ENCODE peak calls at places on chromosomes 2 and 18, in eight cellular contexts. K is fibroblast of lung, S is PC-3, J is astrocyte, I is GM23248, Z is mammary epithelial cell, T is DND-41, N is MM.1S. D is an unnamed sample.

GRCh38 chr18:50695431-50696176 is 124.2 kb downstream of the MRO start:
- DNase-seq in K (no peak), S (no peak), J (no peak), I (no peak), Z (no peak), T (no peak), N (no peak), D (no peak)

GRCh38 chr2:69734040-69734611 is 7.8 kb upstream of the ANXA4 start:
- DNase-seq in K (no peak), S (no peak), J (no peak), I (no peak), Z (no peak), T (no peak), N (no peak), D (no peak)

GRCh38 chr2:225328192-225328591 is 71.3 kb upstream of the NYAP2 start:
- DNase-seq in K (peak; percentile 2), S (peak; percentile 51), J (peak; percentile 54), I (no peak), Z (no peak), T (no peak), N (no peak), D (peak; percentile 3)

GRCh38 chr18:28459587-28459986 is 282.7 kb upstream of the CDH2 start:
- DNase-seq in K (no peak), S (no peak), J (no peak), I (peak; percentile 15), Z (peak; percentile 11), T (no peak), N (no peak), D (no peak)

GRCh38 chr2:164205347-164205746 is 415.9 kb downstream of the GRB14 start:
- DNase-seq in K (peak; percentile 89), S (peak; percentile 66), J (peak; percentile 72), I (peak; percentile 73), Z (peak; percentile 46), T (no peak), N (peak; percentile 42), D (no peak)

GRCh38 chr18:9629709-9630108 is 15.3 kb upstream of the PPP4R1 start:
- DNase-seq in K (no peak), S (no peak), J (peak; percentile 49), I (peak; percentile 55), Z (no peak), T (no peak), N (no peak), D (no peak)

GRCh38 chr2:79971807-79972206 is 332.7 kb downstream of the LRRTM1 start:
- DNase-seq in K (no peak), S (no peak), J (no peak), I (peak; percentile 40), Z (no peak), T (no peak), N (no peak), D (no peak)

GRCh38 chr2:120237491-120237902 is 14.3 kb upstream of the TMEM185B start:
- DNase-seq in K (peak; percentile 93), S (peak; percentile 93), J (peak; percentile 74), I (peak; percentile 89), Z (peak; percentile 37), T (no peak), N (no peak), D (peak; percentile 97)

GRCh38 chr18:46073474-46074331 is 1.6 kb upstream of the PSTPIP2 start:
- DNase-seq in K (peak; percentile 74), S (peak; percentile 85), J (no peak), I (peak; percentile 81), Z (peak; percentile 63), T (peak; percentile 61), N (peak; percentile 62), D (peak; percentile 90)

GRCh38 chr2:193549661-193550060 is 1354.9 kb upstream of the TMEFF2 start:
- DNase-seq in K (no peak), S (no peak), J (no peak), I (no peak), Z (no peak), T (no peak), N (no peak), D (no peak)

GRCh38 chr2:39696072-39696471 is 30.4 kb downstream of the TMEM178A start:
- DNase-seq in K (peak; percentile 85), S (no peak), J (peak; percentile 95), I (peak; percentile 76), Z (peak; percentile 42), T (no peak), N (no peak), D (peak; percentile 52)

GRCh38 chr2:232973336-232973735 is 39.7 kb downstream of the NGEF start:
- DNase-seq in K (no peak), S (no peak), J (no peak), I (no peak), Z (no peak), T (no peak), N (no peak), D (no peak)

GRCh38 chr18:32771169-32771751 is 1.6 kb downstream of the KLHL14 start:
- DNase-seq in K (no peak), S (no peak), J (no peak), I (no peak), Z (no peak), T (no peak), N (peak; percentile 13), D (peak; percentile 86)

GRCh38 chr2:12131975-12132374 is 385.5 kb downstream of the LPIN1 start:
- DNase-seq in K (peak; percentile 64), S (peak; percentile 24), J (peak; percentile 70), I (peak; percentile 50), Z (no peak), T (no peak), N (no peak), D (no peak)

GRCh38 chr18:79571221-79572092 is 108.1 kb upstream of the CTDP1 start:
- DNase-seq in K (no peak), S (no peak), J (no peak), I (no peak), Z (no peak), T (no peak), N (no peak), D (peak; percentile 57)

GRCh38 chr2:842151-842792 is 108.4 kb upstream of the SNTG2 start:
- DNase-seq in K (no peak), S (no peak), J (no peak), I (no peak), Z (no peak), T (no peak), N (no peak), D (no peak)

GRCh38 chr2:844725-845124 is 105.9 kb upstream of the SNTG2 start:
- DNase-seq in K (no peak), S (no peak), J (no peak), I (no peak), Z (no peak), T (no peak), N (no peak), D (no peak)

GRCh38 chr2:841036-841435 is 109.6 kb upstream of the SNTG2 start:
- DNase-seq in K (no peak), S (no peak), J (no peak), I (no peak), Z (no peak), T (no peak), N (no peak), D (no peak)
- H3K27me3 ChIP-seq in K (no peaks in the 10 kb centered on the region), S (peaks cover 52% of the 10 kb centered on the region), J (no peaks in the 10 kb centered on the region), I (no peaks in the 10 kb centered on the region), Z (no peaks in the 10 kb centered on the region), T (no peaks in the 10 kb centered on the region), N (no peaks in the 10 kb centered on the region), D (peaks cover 4% of the 10 kb centered on the region)

GRCh38 chr2:201182650-201183372 is at the start of gene CASP10:
- DNase-seq in K (peak; percentile 57), S (peak; percentile 64), J (peak; percentile 10), I (peak; percentile 82), Z (peak; percentile 82), T (peak; percentile 44), N (peak; percentile 94), D (no peak)
- H3K27ac ChIP-seq in K (no peak within 1 kb of the TSS), S (no peak within 1 kb of the TSS), J (no peak within 1 kb of the TSS), I (peak within 1 kb of the TSS; percentile 40), Z (peak within 1 kb of the TSS; percentile 56), T (peak within 1 kb of the TSS; percentile 79), N (peak within 1 kb of the TSS; percentile 77), D (peak within 1 kb of the TSS; percentile 34)

GRCh38 chr2:174591740-174592139 is 5.9 kb downstream of the WIPF1 start:
- DNase-seq in K (no peak), S (no peak), J (peak; percentile 22), I (no peak), Z (no peak), T (no peak), N (no peak), D (no peak)

GRCh38 chr2:174589334-174589733 is 8.3 kb downstream of the WIPF1 start:
- DNase-seq in K (no peak), S (no peak), J (no peak), I (no peak), Z (no peak), T (no peak), N (no peak), D (no peak)

GRCh38 chr2:174590928-174591648 is 6.5 kb downstream of the WIPF1 start:
- DNase-seq in K (peak; percentile 37), S (peak; percentile 35), J (peak; percentile 71), I (peak; percentile 60), Z (no peak), T (no peak), N (no peak), D (no peak)

GRCh38 chr2:174588463-174588862 is 9.1 kb downstream of the WIPF1 start:
- DNase-seq in K (no peak), S (no peak), J (no peak), I (peak; percentile 60), Z (no peak), T (no peak), N (no peak), D (no peak)

DNA sequence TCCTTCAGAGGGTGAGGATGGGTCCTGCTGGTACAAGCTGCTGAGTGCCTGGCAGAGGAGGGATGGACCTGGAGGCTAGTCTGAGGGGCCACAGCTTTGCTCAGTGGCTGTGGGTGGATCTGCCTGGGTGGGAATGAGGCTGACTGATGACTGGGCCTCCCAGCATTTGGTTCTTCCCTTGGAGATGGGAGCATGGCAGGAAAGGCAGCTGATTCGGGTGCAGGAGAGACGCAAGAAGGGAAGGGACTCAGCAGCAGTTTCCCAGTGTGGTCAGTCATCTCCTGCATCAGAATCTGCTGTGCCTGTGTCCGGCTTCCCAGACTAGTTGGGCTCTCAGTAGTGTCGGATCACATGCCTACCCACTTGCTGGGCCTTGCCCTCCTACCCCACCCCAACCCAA is 7.3 kb downstream of the WIPF1 start:
- DNase-seq in K (no peak), S (no peak), J (no peak), I (no peak), Z (no peak), T (no peak), N (no peak), D (no peak)
- H3K79me2 ChIP-seq in K (no peaks in the 10 kb centered on the region), S (no peaks in the 10 kb centered on the region), J (no peaks in the 10 kb centered on the region), I (peaks cover 39% of the 10 kb centered on the region), Z (no peaks in the 10 kb centered on the region), T (peaks cover 91% of the 10 kb centered on the region), N (peaks cover 95% of the 10 kb centered on the region), D (peaks cover 28% of the 10 kb centered on the region)

DNA sequence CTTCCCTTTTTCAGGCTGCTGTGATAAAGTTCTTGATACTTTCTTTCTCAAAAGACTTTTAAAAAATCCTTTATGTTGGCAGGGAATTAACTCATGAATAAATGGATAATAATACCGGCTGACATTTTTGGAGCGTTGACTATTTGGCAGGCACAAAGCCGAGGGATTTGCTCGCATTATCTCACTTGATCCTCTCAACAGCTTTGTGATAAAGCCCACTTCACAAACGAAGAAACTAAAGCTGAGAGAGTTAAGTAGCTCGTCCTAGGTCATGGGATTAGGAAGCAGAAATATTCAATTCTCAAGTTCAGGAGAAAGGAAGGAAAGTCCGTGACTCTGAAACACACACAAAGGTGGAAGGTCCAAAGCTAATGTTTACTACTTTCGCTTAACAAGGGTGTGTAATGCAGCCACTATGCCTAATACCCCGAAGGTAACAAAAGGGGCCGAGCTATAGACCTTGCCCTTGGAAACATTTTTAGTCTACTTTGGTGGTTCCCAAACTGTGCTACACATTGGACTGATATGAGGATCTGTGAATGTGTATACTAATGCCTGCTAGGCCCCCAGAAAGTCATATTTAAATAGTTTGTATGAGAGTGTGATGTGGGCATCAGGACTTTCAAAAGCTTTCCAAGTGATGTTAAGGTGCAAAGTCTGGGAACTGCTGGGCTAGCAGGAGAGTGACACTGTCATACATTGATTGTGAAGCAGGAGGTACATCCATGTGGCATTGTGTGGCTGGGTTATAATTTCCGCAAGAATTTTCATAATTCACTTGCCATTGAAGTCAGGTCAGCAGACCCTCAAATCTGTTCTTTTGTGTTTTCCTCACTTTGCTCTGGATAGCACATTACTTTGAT is 508.5 kb downstream of the PLCL1 start:
- DNase-seq in K (no peak), S (no peak), J (no peak), I (no peak), Z (no peak), T (no peak), N (no peak), D (no peak)
- H3K27me3 ChIP-seq in K (no peaks in the 10 kb centered on the region), S (peaks cover 34% of the 10 kb centered on the region), J (peaks cover 8% of the 10 kb centered on the region), I (no peaks in the 10 kb centered on the region), Z (no peaks in the 10 kb centered on the region), T (peaks cover 39% of the 10 kb centered on the region), N (peaks cover 37% of the 10 kb centered on the region), D (peaks cover 4% of the 10 kb centered on the region)

D was measured in osteoblast.